ENCODE peak calls at places on chromosomes 4 and X, in five cellular contexts. K is GM23338, Q is AG04450, Z is gastrocnemius medialis, M is kidney epithelial cell. C is an unnamed sample.
A peak's percentile ranks its signal among the peaks of the same experiment; 100 is the strongest.

GRCh38 chr4:2761035-2761923 is 5.1 kb upstream of the TNIP2 start:
- DNase-seq in K (peak; percentile 53), Q (no peak), Z (no peak), M (no peak), C (no peak)

GRCh38 chr4:7372673-7373072 is 62.1 kb downstream of the PSAPL1 start:
- DNase-seq in K (no peak), Q (no peak), Z (no peak), M (no peak), C (no peak)

GRCh38 chrX:97490656-97491055 is 606.9 kb downstream of the RPA4 start:
- DNase-seq in K (no peak), Q (no peak), Z (no peak), M (no peak), C (no peak)

GRCh38 chrX:133495464-133496391 is 80.4 kb upstream of the GPC4 start:
- DNase-seq in K (peak; percentile 2), Q (no peak), Z (no peak), M (no peak), C (no peak)

GRCh38 chr4:2462218-2462991 is 6.5 kb upstream of the RNF4 start:
- DNase-seq in K (peak; percentile 87), Q (peak; percentile 27), Z (peak; percentile 38), M (no peak), C (no peak)

GRCh38 chrX:119999087-119999634 is 55.6 kb upstream of the NKAP start:
- DNase-seq in K (peak; percentile 55), Q (no peak), Z (no peak), M (no peak), C (no peak)

GRCh38 chrX:32871636-32872035 is 339.7 kb downstream of the DMD start:
- DNase-seq in K (no peak), Q (no peak), Z (no peak), M (no peak), C (no peak)

GRCh38 chrX:118205996-118206395 is 89.4 kb upstream of the KLHL13 start:
- DNase-seq in K (no peak), Q (no peak), Z (no peak), M (no peak), C (no peak)

GRCh38 chrX:144801786-144802185 is 445.5 kb upstream of the SPANXN1 start:
- DNase-seq in K (no peak), Q (no peak), Z (no peak), M (no peak), C (no peak)

GRCh38 chrX:50432760-50433377 is 37.8 kb downstream of the DGKK start:
- DNase-seq in K (peak; percentile 76), Q (no peak), Z (no peak), M (no peak), C (no peak)

GRCh38 chr4:3235030-3235345 is 14.0 kb upstream of the MSANTD1 start:
- DNase-seq in K (no peak), Q (no peak), Z (no peak), M (no peak), C (no peak)

GRCh38 chr4:56048621-56049427 is 100.1 kb downstream of the CEP135 start:
- DNase-seq in K (peak; percentile 80), Q (no peak), Z (no peak), M (no peak), C (no peak)

GRCh38 chrX:73525928-73526690 is 36.9 kb upstream of the CHIC1 start:
- DNase-seq in K (peak; percentile 51), Q (no peak), Z (no peak), M (no peak), C (no peak)

GRCh38 chrX:78327370-78328048 is at the start of gene CYSLTR1:
- DNase-seq in K (peak; percentile 3), Q (no peak), Z (no peak), M (no peak), C (no peak)

GRCh38 chr4:28479666-28480065 is 1619.0 kb downstream of the STIM2 start:
- DNase-seq in K (peak; percentile 38), Q (no peak), Z (no peak), M (no peak), C (no peak)

GRCh38 chr4:89000844-89001360 is 56.1 kb downstream of the FAM13A start:
- DNase-seq in K (no peak), Q (no peak), Z (no peak), M (no peak), C (no peak)

GRCh38 chr4:4717692-4718091 is 141.8 kb upstream of the MSX1 start:
- DNase-seq in K (no peak), Q (no peak), Z (no peak), M (no peak), C (no peak)

GRCh38 chr4:126466848-126467247 is 1152.1 kb downstream of the FAT4 start:
- DNase-seq in K (no peak), Q (no peak), Z (no peak), M (no peak), C (no peak)

GRCh38 chr4:2486981-2487380 is 18.1 kb downstream of the RNF4 start:
- DNase-seq in K (no peak), Q (no peak), Z (no peak), M (no peak), C (no peak)

GRCh38 chrX:151880895-151881294 is 31.8 kb upstream of the MAGEA4 start:
- DNase-seq in K (no peak), Q (no peak), Z (no peak), M (no peak), C (no peak)

GRCh38 chrX:136711147-136711546 is 63.2 kb downstream of the CD40LG start:
- DNase-seq in K (peak; percentile 27), Q (no peak), Z (peak; percentile 12), M (no peak), C (no peak)

GRCh38 chr4:185742766-185743165 is 69.2 kb downstream of the SORBS2 start:
- DNase-seq in K (no peak), Q (no peak), Z (no peak), M (peak; percentile 14), C (no peak)

GRCh38 chrX:108268434-108269080 is 169.7 kb downstream of the COL4A6 start:
- DNase-seq in K (no peak), Q (no peak), Z (no peak), M (no peak), C (no peak)

GRCh38 chrX:154374361-154375155 is at the start of gene FLNA:
- DNase-seq in K (peak; percentile 69), Q (no peak), Z (no peak), M (no peak), C (no peak)

GRCh38 chr4:88318751-88319350 is 34.5 kb upstream of the PPM1K start:
- DNase-seq in K (no peak), Q (no peak), Z (no peak), M (no peak), C (no peak)

GRCh38 chr4:62225972-62226371 is 1025.8 kb downstream of the ADGRL3 start:
- DNase-seq in K (no peak), Q (no peak), Z (no peak), M (no peak), C (no peak)

GRCh38 chrX:17081969-17082368 is 135.5 kb downstream of the REPS2 start:
- DNase-seq in K (no peak), Q (no peak), Z (no peak), M (peak; percentile 29), C (no peak)

GRCh38 chrX:54786972-54787371 is 11.1 kb downstream of the ITIH6 start:
- DNase-seq in K (peak; percentile 30), Q (no peak), Z (no peak), M (no peak), C (no peak)

GRCh38 chrX:10648608-10649007 is 28.2 kb upstream of the MID1 start:
- DNase-seq in K (no peak), Q (peak; percentile 26), Z (no peak), M (no peak), C (no peak)

GRCh38 chrX:31931225-31931624 is 859.4 kb upstream of the FTHL17 start:
- DNase-seq in K (no peak), Q (no peak), Z (no peak), M (peak; percentile 47), C (peak; percentile 54)

GRCh38 chr4:102612824-102613366 is 111.7 kb downstream of the NFKB1 start:
- DNase-seq in K (no peak), Q (no peak), Z (no peak), M (no peak), C (no peak)

GRCh38 chr4:70749313-70749712 is 27.5 kb downstream of the RUFY3 start:
- DNase-seq in K (no peak), Q (no peak), Z (no peak), M (no peak), C (no peak)

GRCh38 chr4:175509320-175509719 is 302.7 kb downstream of the GPM6A start:
- DNase-seq in K (peak; percentile 83), Q (no peak), Z (no peak), M (no peak), C (no peak)

GRCh38 chr4:176137626-176138025 is 57.8 kb downstream of the SPATA4 start:
- DNase-seq in K (no peak), Q (no peak), Z (no peak), M (no peak), C (no peak)

GRCh38 chr4:25236971-25237370 is 3.1 kb downstream of the PI4K2B start:
- DNase-seq in K (no peak), Q (no peak), Z (no peak), M (no peak), C (peak; percentile 94)

GRCh38 chr4:158208931-158209640 is 1.2 kb upstream of the TMEM144 start:
- DNase-seq in K (peak; percentile 14), Q (no peak), Z (no peak), M (no peak), C (no peak)
- TF ChIP-seq CTCF in K (no peak), Q (no peak), Z (no peak), M (no peak), C (no peak)

GRCh38 chr4:76585897-76586360 is 150.9 kb downstream of the SHROOM3 start:
- DNase-seq in K (peak; percentile 96), Q (no peak), Z (no peak), M (no peak), C (no peak)
- H3K4me3 ChIP-seq in K (peak overlapping the region; percentile 46), Q (peak overlapping the region; percentile 29), Z (peak overlapping the region; percentile 51), M (peak overlapping the region; percentile 48), C (peak overlapping the region; percentile 57)

GRCh38 chr4:67743194-67743593 is 11.0 kb downstream of the GNRHR start:
- DNase-seq in K (no peak), Q (no peak), Z (no peak), M (no peak), C (no peak)

GRCh38 chr4:67749286-67749685 is 4.9 kb downstream of the GNRHR start:
- DNase-seq in K (no peak), Q (no peak), Z (no peak), M (no peak), C (no peak)

GRCh38 chr4:67744561-67745283 is 9.5 kb downstream of the GNRHR start:
- DNase-seq in K (no peak), Q (no peak), Z (no peak), M (no peak), C (no peak)

GRCh38 chr4:67750691-67751090 is 3.5 kb downstream of the GNRHR start:
- DNase-seq in K (no peak), Q (no peak), Z (no peak), M (no peak), C (no peak)

GRCh38 chr4:67746797-67747495 is 7.2 kb downstream of the GNRHR start:
- DNase-seq in K (peak; percentile 66), Q (no peak), Z (no peak), M (no peak), C (no peak)
- TF ChIP-seq CTCF in K (peak; percentile 66), Q (peak; percentile 53), Z (peak; percentile 23), M (peak; percentile 47), C (peak; percentile 45)

GRCh38 chr4:8866828-8867623 is 4.6 kb downstream of the HMX1 start:
- DNase-seq in K (peak; percentile 41), Q (no peak), Z (no peak), M (no peak), C (no peak)
- H3K4me3 ChIP-seq in K (peak overlapping the region; percentile 32), Q (no peak overlapping the region), Z (no peak overlapping the region), M (no peak overlapping the region), C (no peak overlapping the region)

GRCh38 chr4:164768516-164768915 is 14.6 kb downstream of the SMIM31 start:
- DNase-seq in K (peak; percentile 64), Q (no peak), Z (no peak), M (no peak), C (no peak)
- TF ChIP-seq CTCF in K (peak; percentile 81), Q (peak; percentile 32), Z (no peak), M (no peak), C (peak; percentile 58)

C was measured in retinal pigment epithelial cell.